ENCODE peak calls at places on chromosomes 5 and 9, in four cellular contexts. W, L, G and A are unnamed samples.

GRCh38 chr9:101912698-101913097 is 174.3 kb upstream of the GRIN3A start:
- DNase-seq in W (no peak), L (no peak), G (no peak), A (no peak)

GRCh38 chr5:142422426-142422825 is 97.6 kb upstream of the SPRY4 start:
- DNase-seq in W (peak; percentile 50), L (no peak), G (no peak), A (no peak)

GRCh38 chr9:127253446-127253845 is 11.1 kb upstream of the GARNL3 start:
- DNase-seq in W (no peak), L (no peak), G (no peak), A (no peak)

GRCh38 chr5:58156977-58157701 is 302.7 kb downstream of the PLK2 start:
- DNase-seq in W (peak; percentile 8), L (no peak), G (no peak), A (peak; percentile 85)

GRCh38 chr9:137390553-137391410 is 32.2 kb downstream of the EXD3 start:
- DNase-seq in W (no peak), L (no peak), G (no peak), A (peak; percentile 31)

GRCh38 chr5:133753856-133754255 is 141.5 kb upstream of the FSTL4 start:
- DNase-seq in W (no peak), L (no peak), G (no peak), A (no peak)

GRCh38 chr5:143479394-143479793 is 75.9 kb upstream of the NR3C1 start:
- DNase-seq in W (no peak), L (no peak), G (no peak), A (no peak)

GRCh38 chr5:150036513-150036912 is 36.0 kb downstream of the HMGXB3 start:
- DNase-seq in W (peak; percentile 91), L (no peak), G (peak; percentile 60), A (peak; percentile 98)

GRCh38 chr9:116899337-116900006 is 212.4 kb downstream of the TRIM32 start:
- DNase-seq in W (no peak), L (no peak), G (no peak), A (peak; percentile 50)

GRCh38 chr5:10934789-10935355 is 173.8 kb upstream of the DAP start:
- DNase-seq in W (no peak), L (no peak), G (no peak), A (no peak)

GRCh38 chr5:40400245-40400644 is 279.5 kb upstream of the PTGER4 start:
- DNase-seq in W (no peak), L (no peak), G (no peak), A (no peak)

GRCh38 chr5:138725153-138725884 is 27.9 kb upstream of the CTNNA1 start:
- DNase-seq in W (peak; percentile 79), L (no peak), G (peak; percentile 36), A (peak; percentile 50)

GRCh38 chr5:74865799-74866652 is at the start of gene FAM169A:
- DNase-seq in W (peak; percentile 25), L (peak; percentile 67), G (peak; percentile 26), A (peak; percentile 53)